ENCODE peak calls at places on chromosome 7, in four cellular contexts. C is H9, L is hepatocyte, Z is PC-9. K is an unnamed sample.

GRCh38 chr7:44240983-44241510 is 40.3 kb downstream of the YKT6 start:
- DNase-seq in C (peak; percentile 87), L (peak; percentile 90), Z (peak; percentile 82), K (peak; percentile 100)

GRCh38 chr7:154832557-154833138 is 170.3 kb downstream of the PAXIP1 start:
- DNase-seq in C (peak; percentile 55), L (peak; percentile 68), Z (no peak), K (no peak)

GRCh38 chr7:92949748-92950147 is 113.4 kb upstream of the CDK6 start:
- DNase-seq in C (no peak), L (no peak), Z (no peak), K (no peak)

GRCh38 chr7:142898377-142899235 is 13.1 kb upstream of the TRPV6 start:
- DNase-seq in C (no peak), L (no peak), Z (peak; percentile 66), K (no peak)

GRCh38 chr7:103735377-103735776 is 254.1 kb downstream of the RELN start:
- DNase-seq in C (no peak), L (no peak), Z (peak; percentile 11), K (no peak)

GRCh38 chr7:64874562-64875250 is 28.4 kb upstream of the ZNF273 start:
- DNase-seq in C (no peak), L (no peak), Z (no peak), K (peak; percentile 68)

GRCh38 chr7:129453510-129454248 is 19.4 kb downstream of the STRIP2 start:
- DNase-seq in C (no peak), L (no peak), Z (no peak), K (peak; percentile 21)

GRCh38 chr7:111090834-111091233 is at the start of gene LRRN3:
- DNase-seq in C (peak; percentile 24), L (peak; percentile 13), Z (no peak), K (peak; percentile 9)

GRCh38 chr7:87231243-87231642 is 11.7 kb upstream of the TMEM243 start:
- DNase-seq in C (no peak), L (no peak), Z (no peak), K (no peak)

GRCh38 chr7:96719164-96719563 is 9.5 kb upstream of the SEM1 start:
- DNase-seq in C (no peak), L (no peak), Z (no peak), K (no peak)

GRCh38 chr7:84232653-84233052 is 38.1 kb upstream of the SEMA3A start:
- DNase-seq in C (no peak), L (no peak), Z (no peak), K (no peak)

GRCh38 chr7:2241580-2242540 is at the start of the genes MRM2 and NUDT1:
- DNase-seq in C (peak; percentile 85), L (peak; percentile 93), Z (peak; percentile 93), K (peak; percentile 98)
- TF ChIP-seq CTCF in C (no peak), L (no peak), Z (no peak), K (no peak)

DNA sequence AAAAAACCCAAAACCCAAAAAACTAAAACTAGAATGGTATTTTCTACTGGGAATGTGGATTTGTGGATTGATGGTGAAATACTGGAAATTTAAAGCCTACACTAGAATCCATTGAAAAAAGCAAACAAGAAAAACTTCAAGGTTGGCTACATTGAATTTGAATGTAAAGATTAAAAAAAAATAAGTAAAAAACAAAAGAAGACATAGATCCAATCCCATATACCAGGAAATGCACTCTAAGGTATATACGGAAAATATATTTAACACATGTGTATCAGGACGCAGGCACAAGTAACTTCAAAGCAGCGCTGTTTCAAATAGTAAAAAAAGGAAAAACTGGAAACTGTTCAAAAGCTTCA is 754 bp upstream of the BBS9 start:
- DNase-seq in C (no peak), L (no peak), Z (no peak), K (peak; percentile 60)
- H3K4me2 ChIP-seq in C (peak overlapping the region; percentile 97), L (peak overlapping the region; percentile 72), Z (peak overlapping the region; percentile 71), K (peak overlapping the region; percentile 96)

GRCh38 chr7:25549315-25549933 is 321.1 kb upstream of the NPVF start:
- DNase-seq in C (no peak), L (peak; percentile 35), Z (no peak), K (no peak)
- TF ChIP-seq CTCF in C (no peak), L (no peak), Z (no peak), K (no peak)

DNA sequence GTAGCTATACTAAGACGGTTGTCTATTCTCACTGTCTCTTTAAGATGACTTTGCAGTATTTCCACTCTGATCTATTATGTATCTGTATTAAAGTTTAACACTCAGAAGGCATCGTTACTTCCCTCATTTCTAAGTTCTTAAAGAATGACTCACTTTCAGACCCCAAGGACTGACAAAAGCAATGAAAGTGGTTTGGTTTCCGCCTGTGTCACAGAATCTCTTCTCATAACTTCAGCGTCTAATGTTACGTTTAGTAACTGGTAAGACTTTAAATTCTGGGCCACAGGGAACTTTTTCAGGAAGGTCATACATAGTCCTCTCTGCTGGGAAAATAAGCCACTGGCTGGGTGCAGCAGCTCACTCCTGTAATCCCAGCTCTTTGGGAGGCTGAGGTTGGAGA is 892.0 kb upstream of the AUTS2 start:
- DNase-seq in C (no peak), L (no peak), Z (peak; percentile 27), K (peak; percentile 68)
- H3K4me2 ChIP-seq in C (no peak overlapping the region), L (no peak overlapping the region), Z (peak overlapping the region; percentile 59), K (peak overlapping the region; percentile 46)

GRCh38 chr7:106139253-106140251 is 27.4 kb upstream of the SYPL1 start:
- DNase-seq in C (no peak), L (peak; percentile 48), Z (no peak), K (no peak)
- TF ChIP-seq CTCF in C (no peak), L (no peak), Z (no peak), K (no peak)

GRCh38 chr7:135970682-135971365 is 6.3 kb downstream of the MTPN start:
- DNase-seq in C (no peak), L (no peak), Z (no peak), K (no peak)
- H3K4me2 ChIP-seq in C (no peak overlapping the region), L (no peak overlapping the region), Z (no peak overlapping the region), K (no peak overlapping the region)

GRCh38 chr7:13276977-13277376 is 589.5 kb downstream of the ARL4A start:
- DNase-seq in C (no peak), L (no peak), Z (no peak), K (no peak)
- TF ChIP-seq CTCF in C (peak; percentile 75), L (peak; percentile 55), Z (peak; percentile 76), K (peak; percentile 44)

DNA sequence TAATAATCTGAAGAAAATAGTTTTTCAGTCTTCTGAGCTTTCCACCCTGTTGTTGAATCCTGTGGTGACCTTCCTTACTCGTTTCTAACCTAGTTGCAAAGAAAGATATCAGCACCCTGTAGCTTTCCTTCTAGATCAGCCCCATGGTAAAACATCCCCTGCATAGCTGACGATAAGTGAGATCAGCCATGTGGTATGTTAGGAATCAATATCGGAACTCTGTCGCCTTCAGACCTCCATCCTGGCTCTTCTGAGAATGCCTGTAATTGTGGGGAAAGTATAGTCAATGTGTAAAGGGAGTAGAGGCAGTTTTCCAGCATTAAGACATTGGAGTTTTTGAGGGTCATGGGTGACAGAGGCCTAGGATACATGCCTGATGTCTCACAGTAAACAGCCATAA is 151.8 kb downstream of the LRRC4 start:
- DNase-seq in C (no peak), L (no peak), Z (no peak), K (no peak)
- H3K4me2 ChIP-seq in C (no peak overlapping the region), L (no peak overlapping the region), Z (no peak overlapping the region), K (no peak overlapping the region)

DNA sequence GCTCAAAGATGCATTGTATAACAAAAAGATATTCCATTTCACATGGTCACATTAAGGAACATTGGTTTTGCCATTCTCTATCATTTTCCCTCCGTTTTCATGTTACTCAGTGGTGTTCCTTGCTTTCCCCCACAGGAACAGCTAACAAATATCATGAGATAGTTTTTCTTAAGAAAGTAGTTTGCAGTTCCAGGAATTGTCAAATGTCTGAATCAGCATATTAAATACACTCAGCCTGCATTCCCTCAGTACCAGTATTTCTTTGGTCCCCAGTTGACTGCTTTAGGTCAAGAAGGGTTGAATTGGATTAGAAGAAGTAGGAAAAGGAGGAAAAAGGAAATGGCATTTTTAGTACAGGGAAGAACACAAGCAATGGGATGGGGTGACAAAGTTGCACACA is 436.6 kb downstream of the TNS3 start:
- DNase-seq in C (no peak), L (no peak), Z (no peak), K (no peak)
- TF ChIP-seq CTCF in C (no peak), L (no peak), Z (no peak), K (no peak)

K was measured in osteoblast.